ENCODE peak calls at places on chromosomes 11 and 22, in eight cellular contexts. F is fibroblast of the aortic adventitia; W is fibroblast of mammary gland; X is activated CD8-positive, alpha-beta T cell treated with anti-CD3 and anti-CD28 coated beads for 36 hours; G is Panc1; L is endothelial cell; I is psoas muscle; P is HL-60. A is an unnamed sample.

GRCh38 chr11:132588366-132588765 is 943.9 kb downstream of the OPCML start:
- DNase-seq in F (no peak), W (no peak), X (no peak), G (no peak), L (no peak), I (no peak), P (no peak), A (no peak)

GRCh38 chr11:70065318-70066135 is 12.6 kb upstream of the ANO1 start:
- DNase-seq in F (no peak), W (no peak), X (no peak), G (no peak), L (no peak), I (no peak), P (no peak), A (no peak)

GRCh38 chr11:73518195-73518594 is 79.7 kb downstream of the FAM168A start:
- DNase-seq in F (no peak), W (no peak), X (no peak), G (no peak), L (no peak), I (no peak), P (no peak), A (no peak)

GRCh38 chr11:8792636-8793035 is 110.0 kb downstream of the RPL27A start:
- DNase-seq in F (no peak), W (no peak), X (no peak), G (no peak), L (no peak), I (no peak), P (no peak), A (no peak)

GRCh38 chr11:75635009-75635909 is 33.6 kb downstream of the MAP6 start:
- DNase-seq in F (peak; percentile 81), W (peak; percentile 61), X (no peak), G (no peak), L (no peak), I (peak; percentile 60), P (no peak), A (no peak)

GRCh38 chr11:17760102-17761029 is 25.8 kb downstream of the KCNC1 start:
- DNase-seq in F (peak; percentile 40), W (peak; percentile 50), X (peak; percentile 62), G (peak; percentile 28), L (peak; percentile 74), I (peak; percentile 74), P (peak; percentile 53), A (peak; percentile 22)

GRCh38 chr11:134333312-134333711 is 1.5 kb downstream of the GLB1L2 start:
- DNase-seq in F (no peak), W (peak; percentile 18), X (no peak), G (no peak), L (no peak), I (no peak), P (no peak), A (no peak)

GRCh38 chr11:86722748-86723147 is 50.3 kb upstream of the ME3 start:
- DNase-seq in F (no peak), W (no peak), X (no peak), G (no peak), L (no peak), I (no peak), P (no peak), A (no peak)

DNA sequence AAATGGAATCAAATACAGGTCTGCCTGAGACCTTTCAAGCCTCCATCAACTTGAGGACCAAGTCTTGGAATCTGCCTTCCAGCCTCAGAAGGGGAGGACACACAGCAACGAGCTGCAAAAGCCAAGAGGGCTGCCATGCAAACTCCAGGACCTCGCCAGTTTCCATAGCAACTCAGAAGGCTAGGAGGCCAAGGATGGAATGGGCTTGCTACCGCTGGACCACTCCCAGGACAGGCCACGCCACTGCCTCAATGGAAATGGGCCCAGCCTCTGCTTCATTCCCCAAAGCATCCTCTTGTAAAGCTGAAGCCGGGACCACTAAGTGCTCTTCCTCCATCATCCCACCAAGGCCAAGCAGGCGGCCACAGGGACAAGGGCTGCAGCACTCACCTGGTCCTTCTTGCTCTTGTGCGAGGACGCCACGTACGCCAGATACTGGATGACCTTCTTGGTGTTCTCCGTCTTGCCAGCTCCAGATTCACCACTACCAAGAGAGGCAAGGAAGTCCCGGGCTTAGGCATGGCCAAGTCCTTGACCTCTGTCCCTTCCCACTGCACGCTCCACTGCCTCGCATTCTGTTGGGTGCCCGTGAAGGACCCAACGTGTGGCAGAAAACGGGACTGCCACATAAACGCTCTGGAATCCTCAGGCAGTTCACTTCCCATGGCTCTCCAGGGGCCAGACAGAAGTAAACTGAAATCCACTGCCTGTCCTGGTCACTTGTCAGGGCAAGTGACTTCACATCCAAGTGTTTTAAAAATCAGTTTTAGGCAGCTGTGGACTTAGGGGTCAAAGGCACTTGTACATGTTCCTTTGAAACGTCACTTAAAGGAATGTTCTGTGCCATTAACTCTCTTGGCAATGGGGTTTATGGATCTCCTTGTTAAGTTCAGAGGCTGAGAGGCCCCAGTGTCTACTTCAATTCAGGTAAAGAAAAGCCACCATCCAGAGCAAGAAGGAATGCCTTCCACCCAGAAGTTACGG is 61.3 kb downstream of the MYH9 start:
- DNase-seq in F (peak; percentile 30), W (no peak), X (no peak), G (no peak), L (no peak), I (no peak), P (no peak), A (no peak)
- TF ChIP-seq CTCF in F (no peak), W (no peak), X (no peak), G (no peak), L (no peak), I (peak; percentile 8), P (no peak), A (peak; percentile 18)

GRCh38 chr11:68663482-68664010 is 20.8 kb upstream of the GAL start:
- DNase-seq in F (no peak), W (no peak), X (no peak), G (no peak), L (no peak), I (no peak), P (no peak), A (no peak)

GRCh38 chr11:68661697-68662603 is 22.4 kb upstream of the GAL start:
- DNase-seq in F (no peak), W (peak; percentile 53), X (no peak), G (no peak), L (no peak), I (no peak), P (no peak), A (no peak)

GRCh38 chr11:68665471-68665870 is 18.9 kb upstream of the GAL start:
- DNase-seq in F (no peak), W (no peak), X (no peak), G (no peak), L (no peak), I (no peak), P (no peak), A (no peak)

GRCh38 chr11:68664906-68665305 is 19.4 kb upstream of the GAL start:
- DNase-seq in F (no peak), W (no peak), X (no peak), G (no peak), L (no peak), I (no peak), P (no peak), A (no peak)

DNA sequence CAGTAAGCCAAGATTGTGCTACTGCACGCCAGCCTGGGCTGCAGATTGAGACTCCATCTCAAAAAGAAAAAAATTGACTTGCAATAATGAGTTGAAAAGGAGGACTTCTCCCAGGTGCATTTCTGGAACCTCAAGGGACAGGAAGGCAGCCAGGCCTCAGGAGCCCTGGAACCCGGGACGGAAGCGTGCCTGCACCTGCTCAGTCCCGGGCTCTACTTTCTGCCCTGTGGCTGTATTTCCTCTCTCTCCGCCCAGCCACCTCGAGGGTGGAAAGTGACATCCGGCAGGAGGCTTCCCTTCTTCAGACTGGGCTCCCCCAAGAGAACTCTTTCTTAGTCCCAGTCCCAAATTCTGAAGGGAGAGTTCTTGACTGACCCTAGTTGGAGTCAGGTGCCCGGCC is 20.2 kb upstream of the GAL start:
- DNase-seq in F (no peak), W (no peak), X (no peak), G (no peak), L (no peak), I (no peak), P (no peak), A (no peak)
- TF ChIP-seq CTCF in F (no peak), W (no peak), X (no peak), G (no peak), L (no peak), I (no peak), P (no peak), A (no peak)

GRCh38 chr22:41050873-41051272 is 41.5 kb upstream of the EP300 start:
- DNase-seq in F (peak; percentile 6), W (peak; percentile 30), X (no peak), G (no peak), L (no peak), I (no peak), P (no peak), A (no peak)
- TF ChIP-seq CTCF in F (no peak), W (peak; percentile 23), X (no peak), G (no peak), L (no peak), I (no peak), P (no peak), A (peak; percentile 52)

GRCh38 chr22:46635756-46636155 is 15.6 kb downstream of the GRAMD4 start:
- DNase-seq in F (no peak), W (no peak), X (no peak), G (no peak), L (no peak), I (no peak), P (no peak), A (no peak)
- TF ChIP-seq CTCF in F (no peak), W (no peak), X (no peak), G (no peak), L (no peak), I (no peak), P (no peak), A (no peak)

GRCh38 chr11:43316451-43316850 is 4.7 kb downstream of the API5 start:
- DNase-seq in F (peak; percentile 1), W (no peak), X (peak; percentile 57), G (no peak), L (no peak), I (no peak), P (no peak), A (no peak)
- TF ChIP-seq CTCF in F (no peak), W (no peak), X (no peak), G (no peak), L (no peak), I (no peak), P (no peak), A (no peak)